ENCODE peak calls at places on chromosomes 7 and 10, in ten cellular contexts. One of them, this sample, is unnamed.

GRCh38 chr10:77881222-77881621 is 45.3 kb downstream of the DLG5 start:
- DNase-seq in T-helper 1 cell: no peak
- DNase-seq in endothelial cell: no peak
- DNase-seq in CD14-positive monocyte: no peak
- DNase-seq in AG09319: no peak
- DNase-seq in activated naive CD8-positive, alpha-beta T cell treated with anti-CD3 and anti-CD28 coated beads, Interleukin-2, amount 50 U/mL, for 24 hours: no peak
- DNase-seq in Calu3: no peak
- DNase-seq in fibroblast of lung: no peak
- DNase-seq in cardiac muscle cell: no peak
- DNase-seq in stimulated activated CD4-positive, alpha-beta T cell treated with anti-CD3 and anti-CD28 coated beads, Interleukin-15, amount 100 ng/mL, for 1 hour: no peak
- DNase-seq in this sample: no peak

GRCh38 chr7:127514499-127514898 is 70.9 kb downstream of the GCC1 start:
- DNase-seq in T-helper 1 cell: no peak
- DNase-seq in endothelial cell: no peak
- DNase-seq in CD14-positive monocyte: no peak
- DNase-seq in AG09319: no peak
- DNase-seq in activated naive CD8-positive, alpha-beta T cell treated with anti-CD3 and anti-CD28 coated beads, Interleukin-2, amount 50 U/mL, for 24 hours: no peak
- DNase-seq in Calu3: peak; percentile 13
- DNase-seq in fibroblast of lung: peak; percentile 36
- DNase-seq in cardiac muscle cell: peak; percentile 61
- DNase-seq in stimulated activated CD4-positive, alpha-beta T cell treated with anti-CD3 and anti-CD28 coated beads, Interleukin-15, amount 100 ng/mL, for 1 hour: no peak
- DNase-seq in this sample: no peak

GRCh38 chr10:69067189-69067588 is 20.7 kb upstream of the SRGN start:
- DNase-seq in T-helper 1 cell: no peak
- DNase-seq in endothelial cell: no peak
- DNase-seq in CD14-positive monocyte: no peak
- DNase-seq in AG09319: no peak
- DNase-seq in activated naive CD8-positive, alpha-beta T cell treated with anti-CD3 and anti-CD28 coated beads, Interleukin-2, amount 50 U/mL, for 24 hours: no peak
- DNase-seq in Calu3: no peak
- DNase-seq in fibroblast of lung: no peak
- DNase-seq in cardiac muscle cell: no peak
- DNase-seq in stimulated activated CD4-positive, alpha-beta T cell treated with anti-CD3 and anti-CD28 coated beads, Interleukin-15, amount 100 ng/mL, for 1 hour: no peak
- DNase-seq in this sample: no peak

GRCh38 chr10:92847185-92847864 is 995 bp upstream of the EXOC6 start:
- DNase-seq in T-helper 1 cell: no peak
- DNase-seq in endothelial cell: no peak
- DNase-seq in CD14-positive monocyte: no peak
- DNase-seq in AG09319: no peak
- DNase-seq in activated naive CD8-positive, alpha-beta T cell treated with anti-CD3 and anti-CD28 coated beads, Interleukin-2, amount 50 U/mL, for 24 hours: no peak
- DNase-seq in Calu3: no peak
- DNase-seq in fibroblast of lung: peak; percentile 31
- DNase-seq in cardiac muscle cell: peak; percentile 70
- DNase-seq in stimulated activated CD4-positive, alpha-beta T cell treated with anti-CD3 and anti-CD28 coated beads, Interleukin-15, amount 100 ng/mL, for 1 hour: no peak
- DNase-seq in this sample: peak; percentile 47

GRCh38 chr10:51079331-51079730 is 5.0 kb downstream of the PRKG1 start:
- DNase-seq in T-helper 1 cell: no peak
- DNase-seq in endothelial cell: no peak
- DNase-seq in CD14-positive monocyte: no peak
- DNase-seq in AG09319: no peak
- DNase-seq in activated naive CD8-positive, alpha-beta T cell treated with anti-CD3 and anti-CD28 coated beads, Interleukin-2, amount 50 U/mL, for 24 hours: no peak
- DNase-seq in Calu3: no peak
- DNase-seq in fibroblast of lung: no peak
- DNase-seq in cardiac muscle cell: no peak
- DNase-seq in stimulated activated CD4-positive, alpha-beta T cell treated with anti-CD3 and anti-CD28 coated beads, Interleukin-15, amount 100 ng/mL, for 1 hour: no peak
- DNase-seq in this sample: no peak

GRCh38 chr10:52004342-52004949 is 305.1 kb upstream of the CSTF2T start:
- DNase-seq in T-helper 1 cell: no peak
- DNase-seq in endothelial cell: peak; percentile 9
- DNase-seq in CD14-positive monocyte: no peak
- DNase-seq in AG09319: no peak
- DNase-seq in activated naive CD8-positive, alpha-beta T cell treated with anti-CD3 and anti-CD28 coated beads, Interleukin-2, amount 50 U/mL, for 24 hours: no peak
- DNase-seq in Calu3: peak; percentile 6
- DNase-seq in fibroblast of lung: peak; percentile 15
- DNase-seq in cardiac muscle cell: peak; percentile 70
- DNase-seq in stimulated activated CD4-positive, alpha-beta T cell treated with anti-CD3 and anti-CD28 coated beads, Interleukin-15, amount 100 ng/mL, for 1 hour: no peak
- DNase-seq in this sample: peak; percentile 9

GRCh38 chr10:112039823-112040222 is 143.7 kb downstream of the GPAM start:
- DNase-seq in T-helper 1 cell: no peak
- DNase-seq in endothelial cell: no peak
- DNase-seq in CD14-positive monocyte: no peak
- DNase-seq in AG09319: no peak
- DNase-seq in activated naive CD8-positive, alpha-beta T cell treated with anti-CD3 and anti-CD28 coated beads, Interleukin-2, amount 50 U/mL, for 24 hours: no peak
- DNase-seq in Calu3: no peak
- DNase-seq in fibroblast of lung: no peak
- DNase-seq in cardiac muscle cell: no peak
- DNase-seq in stimulated activated CD4-positive, alpha-beta T cell treated with anti-CD3 and anti-CD28 coated beads, Interleukin-15, amount 100 ng/mL, for 1 hour: no peak
- DNase-seq in this sample: no peak

GRCh38 chr7:157839226-157839625 is 502.4 kb downstream of the DNAJB6 start:
- DNase-seq in T-helper 1 cell: no peak
- DNase-seq in endothelial cell: no peak
- DNase-seq in CD14-positive monocyte: no peak
- DNase-seq in AG09319: no peak
- DNase-seq in activated naive CD8-positive, alpha-beta T cell treated with anti-CD3 and anti-CD28 coated beads, Interleukin-2, amount 50 U/mL, for 24 hours: no peak
- DNase-seq in Calu3: no peak
- DNase-seq in fibroblast of lung: no peak
- DNase-seq in cardiac muscle cell: no peak
- DNase-seq in stimulated activated CD4-positive, alpha-beta T cell treated with anti-CD3 and anti-CD28 coated beads, Interleukin-15, amount 100 ng/mL, for 1 hour: no peak
- DNase-seq in this sample: no peak

GRCh38 chr7:105006367-105007139 is 7.5 kb upstream of the KMT2E start:
- DNase-seq in T-helper 1 cell: no peak
- DNase-seq in endothelial cell: no peak
- DNase-seq in CD14-positive monocyte: no peak
- DNase-seq in AG09319: no peak
- DNase-seq in activated naive CD8-positive, alpha-beta T cell treated with anti-CD3 and anti-CD28 coated beads, Interleukin-2, amount 50 U/mL, for 24 hours: no peak
- DNase-seq in Calu3: peak; percentile 25
- DNase-seq in fibroblast of lung: peak; percentile 34
- DNase-seq in cardiac muscle cell: no peak
- DNase-seq in stimulated activated CD4-positive, alpha-beta T cell treated with anti-CD3 and anti-CD28 coated beads, Interleukin-15, amount 100 ng/mL, for 1 hour: no peak
- DNase-seq in this sample: peak; percentile 47

GRCh38 chr10:33132626-33133025 is 174.6 kb upstream of the ITGB1 start:
- DNase-seq in T-helper 1 cell: no peak
- DNase-seq in endothelial cell: no peak
- DNase-seq in CD14-positive monocyte: no peak
- DNase-seq in AG09319: no peak
- DNase-seq in activated naive CD8-positive, alpha-beta T cell treated with anti-CD3 and anti-CD28 coated beads, Interleukin-2, amount 50 U/mL, for 24 hours: no peak
- DNase-seq in Calu3: peak; percentile 62
- DNase-seq in fibroblast of lung: no peak
- DNase-seq in cardiac muscle cell: no peak
- DNase-seq in stimulated activated CD4-positive, alpha-beta T cell treated with anti-CD3 and anti-CD28 coated beads, Interleukin-15, amount 100 ng/mL, for 1 hour: no peak
- DNase-seq in this sample: no peak

GRCh38 chr10:80429521-80429966 is 21.2 kb downstream of the PRXL2A start:
- DNase-seq in T-helper 1 cell: no peak
- DNase-seq in endothelial cell: no peak
- DNase-seq in CD14-positive monocyte: peak; percentile 56
- DNase-seq in AG09319: no peak
- DNase-seq in activated naive CD8-positive, alpha-beta T cell treated with anti-CD3 and anti-CD28 coated beads, Interleukin-2, amount 50 U/mL, for 24 hours: no peak
- DNase-seq in Calu3: peak; percentile 87
- DNase-seq in fibroblast of lung: no peak
- DNase-seq in cardiac muscle cell: no peak
- DNase-seq in stimulated activated CD4-positive, alpha-beta T cell treated with anti-CD3 and anti-CD28 coated beads, Interleukin-15, amount 100 ng/mL, for 1 hour: no peak
- DNase-seq in this sample: no peak

GRCh38 chr7:55552320-55553086 is 19.8 kb downstream of the VOPP1 start:
- DNase-seq in T-helper 1 cell: no peak
- DNase-seq in endothelial cell: peak; percentile 21
- DNase-seq in CD14-positive monocyte: peak; percentile 86
- DNase-seq in AG09319: no peak
- DNase-seq in activated naive CD8-positive, alpha-beta T cell treated with anti-CD3 and anti-CD28 coated beads, Interleukin-2, amount 50 U/mL, for 24 hours: no peak
- DNase-seq in Calu3: peak; percentile 85
- DNase-seq in fibroblast of lung: peak; percentile 93
- DNase-seq in cardiac muscle cell: peak; percentile 82
- DNase-seq in stimulated activated CD4-positive, alpha-beta T cell treated with anti-CD3 and anti-CD28 coated beads, Interleukin-15, amount 100 ng/mL, for 1 hour: no peak
- DNase-seq in this sample: no peak

GRCh38 chr10:16586358-16587138 is 64.9 kb upstream of the C1QL3 start:
- DNase-seq in T-helper 1 cell: no peak
- DNase-seq in endothelial cell: no peak
- DNase-seq in CD14-positive monocyte: no peak
- DNase-seq in AG09319: no peak
- DNase-seq in activated naive CD8-positive, alpha-beta T cell treated with anti-CD3 and anti-CD28 coated beads, Interleukin-2, amount 50 U/mL, for 24 hours: no peak
- DNase-seq in Calu3: no peak
- DNase-seq in fibroblast of lung: no peak
- DNase-seq in cardiac muscle cell: no peak
- DNase-seq in stimulated activated CD4-positive, alpha-beta T cell treated with anti-CD3 and anti-CD28 coated beads, Interleukin-15, amount 100 ng/mL, for 1 hour: no peak
- DNase-seq in this sample: no peak

GRCh38 chr10:44353721-44354120 is 31.2 kb downstream of the CXCL12 start:
- DNase-seq in T-helper 1 cell: no peak
- DNase-seq in endothelial cell: no peak
- DNase-seq in CD14-positive monocyte: no peak
- DNase-seq in AG09319: no peak
- DNase-seq in activated naive CD8-positive, alpha-beta T cell treated with anti-CD3 and anti-CD28 coated beads, Interleukin-2, amount 50 U/mL, for 24 hours: no peak
- DNase-seq in Calu3: no peak
- DNase-seq in fibroblast of lung: no peak
- DNase-seq in cardiac muscle cell: no peak
- DNase-seq in stimulated activated CD4-positive, alpha-beta T cell treated with anti-CD3 and anti-CD28 coated beads, Interleukin-15, amount 100 ng/mL, for 1 hour: no peak
- DNase-seq in this sample: no peak

GRCh38 chr7:91772100-91772794 is 108.3 kb downstream of the MTERF1 start:
- DNase-seq in T-helper 1 cell: no peak
- DNase-seq in endothelial cell: no peak
- DNase-seq in CD14-positive monocyte: no peak
- DNase-seq in AG09319: no peak
- DNase-seq in activated naive CD8-positive, alpha-beta T cell treated with anti-CD3 and anti-CD28 coated beads, Interleukin-2, amount 50 U/mL, for 24 hours: no peak
- DNase-seq in Calu3: no peak
- DNase-seq in fibroblast of lung: peak; percentile 91
- DNase-seq in cardiac muscle cell: peak; percentile 51
- DNase-seq in stimulated activated CD4-positive, alpha-beta T cell treated with anti-CD3 and anti-CD28 coated beads, Interleukin-15, amount 100 ng/mL, for 1 hour: no peak
- DNase-seq in this sample: no peak

GRCh38 chr7:27586825-27587224 is 75.9 kb downstream of the HIBADH start:
- DNase-seq in T-helper 1 cell: no peak
- DNase-seq in endothelial cell: no peak
- DNase-seq in CD14-positive monocyte: no peak
- DNase-seq in AG09319: no peak
- DNase-seq in activated naive CD8-positive, alpha-beta T cell treated with anti-CD3 and anti-CD28 coated beads, Interleukin-2, amount 50 U/mL, for 24 hours: no peak
- DNase-seq in Calu3: no peak
- DNase-seq in fibroblast of lung: no peak
- DNase-seq in cardiac muscle cell: no peak
- DNase-seq in stimulated activated CD4-positive, alpha-beta T cell treated with anti-CD3 and anti-CD28 coated beads, Interleukin-15, amount 100 ng/mL, for 1 hour: no peak
- DNase-seq in this sample: no peak

GRCh38 chr7:117072620-117073118 is 119.4 kb downstream of the ST7 start:
- DNase-seq in T-helper 1 cell: no peak
- DNase-seq in endothelial cell: no peak
- DNase-seq in CD14-positive monocyte: peak; percentile 49
- DNase-seq in AG09319: no peak
- DNase-seq in activated naive CD8-positive, alpha-beta T cell treated with anti-CD3 and anti-CD28 coated beads, Interleukin-2, amount 50 U/mL, for 24 hours: no peak
- DNase-seq in Calu3: no peak
- DNase-seq in fibroblast of lung: peak; percentile 90
- DNase-seq in cardiac muscle cell: peak; percentile 52
- DNase-seq in stimulated activated CD4-positive, alpha-beta T cell treated with anti-CD3 and anti-CD28 coated beads, Interleukin-15, amount 100 ng/mL, for 1 hour: no peak
- DNase-seq in this sample: no peak

GRCh38 chr7:27689045-27689877 is 26.6 kb upstream of the HIBADH start:
- DNase-seq in T-helper 1 cell: no peak
- DNase-seq in endothelial cell: peak; percentile 16
- DNase-seq in CD14-positive monocyte: no peak
- DNase-seq in AG09319: peak; percentile 16
- DNase-seq in activated naive CD8-positive, alpha-beta T cell treated with anti-CD3 and anti-CD28 coated beads, Interleukin-2, amount 50 U/mL, for 24 hours: peak; percentile 6
- DNase-seq in Calu3: peak; percentile 69
- DNase-seq in fibroblast of lung: no peak
- DNase-seq in cardiac muscle cell: peak; percentile 68
- DNase-seq in stimulated activated CD4-positive, alpha-beta T cell treated with anti-CD3 and anti-CD28 coated beads, Interleukin-15, amount 100 ng/mL, for 1 hour: no peak
- DNase-seq in this sample: no peak

GRCh38 chr10:12154516-12154915 is 25.0 kb downstream of the SEC61A2 start:
- DNase-seq in T-helper 1 cell: no peak
- DNase-seq in endothelial cell: no peak
- DNase-seq in CD14-positive monocyte: no peak
- DNase-seq in AG09319: no peak
- DNase-seq in activated naive CD8-positive, alpha-beta T cell treated with anti-CD3 and anti-CD28 coated beads, Interleukin-2, amount 50 U/mL, for 24 hours: no peak
- DNase-seq in Calu3: no peak
- DNase-seq in fibroblast of lung: no peak
- DNase-seq in cardiac muscle cell: no peak
- DNase-seq in stimulated activated CD4-positive, alpha-beta T cell treated with anti-CD3 and anti-CD28 coated beads, Interleukin-15, amount 100 ng/mL, for 1 hour: no peak
- DNase-seq in this sample: no peak

GRCh38 chr10:87657370-87657769 is 2.3 kb upstream of the PAPSS2 start:
- DNase-seq in T-helper 1 cell: no peak
- DNase-seq in endothelial cell: no peak
- DNase-seq in CD14-positive monocyte: peak; percentile 78
- DNase-seq in AG09319: no peak
- DNase-seq in activated naive CD8-positive, alpha-beta T cell treated with anti-CD3 and anti-CD28 coated beads, Interleukin-2, amount 50 U/mL, for 24 hours: no peak
- DNase-seq in Calu3: peak; percentile 8
- DNase-seq in fibroblast of lung: peak; percentile 73
- DNase-seq in cardiac muscle cell: peak; percentile 86
- DNase-seq in stimulated activated CD4-positive, alpha-beta T cell treated with anti-CD3 and anti-CD28 coated beads, Interleukin-15, amount 100 ng/mL, for 1 hour: no peak
- DNase-seq in this sample: no peak

GRCh38 chr7:101390901-101391301 is 28.2 kb downstream of the COL26A1 start:
- DNase-seq in T-helper 1 cell: no peak
- DNase-seq in endothelial cell: peak; percentile 56
- DNase-seq in CD14-positive monocyte: no peak
- DNase-seq in AG09319: no peak
- DNase-seq in activated naive CD8-positive, alpha-beta T cell treated with anti-CD3 and anti-CD28 coated beads, Interleukin-2, amount 50 U/mL, for 24 hours: peak; percentile 50
- DNase-seq in Calu3: no peak
- DNase-seq in fibroblast of lung: no peak
- DNase-seq in cardiac muscle cell: peak; percentile 64
- DNase-seq in stimulated activated CD4-positive, alpha-beta T cell treated with anti-CD3 and anti-CD28 coated beads, Interleukin-15, amount 100 ng/mL, for 1 hour: no peak
- DNase-seq in this sample: peak; percentile 14

GRCh38 chr10:93921338-93921737 is 27.6 kb downstream of the SLC35G1 start:
- DNase-seq in T-helper 1 cell: peak; percentile 13
- DNase-seq in endothelial cell: peak; percentile 27
- DNase-seq in CD14-positive monocyte: no peak
- DNase-seq in AG09319: no peak
- DNase-seq in activated naive CD8-positive, alpha-beta T cell treated with anti-CD3 and anti-CD28 coated beads, Interleukin-2, amount 50 U/mL, for 24 hours: peak; percentile 32
- DNase-seq in Calu3: peak; percentile 11
- DNase-seq in fibroblast of lung: no peak
- DNase-seq in cardiac muscle cell: no peak
- DNase-seq in stimulated activated CD4-positive, alpha-beta T cell treated with anti-CD3 and anti-CD28 coated beads, Interleukin-15, amount 100 ng/mL, for 1 hour: no peak
- DNase-seq in this sample: peak; percentile 11